ENCODE peak calls at places on chromosomes 11 and 22, in eight cellular contexts. Q is gastrocnemius medialis; F is CD8-positive, alpha-beta T cell; X is cardiac muscle cell; V is IMR-90; R is left ventricle myocardium inferior; J is heart left ventricle; U is sigmoid colon. K is an unnamed sample. For H3K4me1, the result is how much of the 10 kb centered on the place peaks cover.

GRCh38 chr11:68891356-68891948 is 12.2 kb downstream of the MRPL21 start:
- DNase-seq in Q (no peak), F (no peak), X (no peak), V (no peak), R (no peak), J (no peak), U (no peak), K (no peak)

GRCh38 chr11:12457030-12457600 is 79.7 kb downstream of the PARVA start:
- DNase-seq in Q (no peak), F (no peak), X (no peak), V (peak), R (no peak), J (no peak), U (no peak), K (no peak)

GRCh38 chr11:66979336-66979980 is 4.4 kb downstream of the C11orf86 start:
- DNase-seq in Q (no peak), F (no peak), X (no peak), V (no peak), R (no peak), J (no peak), U (no peak), K (no peak)

GRCh38 chr11:34546511-34547206 is 33.1 kb upstream of the ELF5 start:
- DNase-seq in Q (no peak), F (no peak), X (no peak), V (no peak), R (no peak), J (no peak), U (no peak), K (no peak)

GRCh38 chr11:70582886-70583641 is 184.7 kb downstream of the CTTN start:
- DNase-seq in Q (no peak), F (no peak), X (no peak), V (no peak), R (no peak), J (no peak), U (peak), K (no peak)

GRCh38 chr22:44915441-44915840 is 94.4 kb downstream of the PHF21B start:
- DNase-seq in Q (no peak), F (no peak), X (no peak), V (no peak), R (no peak), J (no peak), U (peak), K (no peak)

GRCh38 chr11:10990160-10990559 is 132.3 kb upstream of the ZBED5 start:
- DNase-seq in Q (no peak), F (no peak), X (no peak), V (no peak), R (no peak), J (no peak), U (no peak), K (no peak)

GRCh38 chr11:116885951-116886629 is 48.7 kb upstream of the APOA1 start:
- DNase-seq in Q (no peak), F (no peak), X (no peak), V (peak), R (no peak), J (no peak), U (no peak), K (no peak)

GRCh38 chr11:66868726-66869291 is 11.9 kb downstream of the LRFN4 start:
- DNase-seq in Q (no peak), F (peak), X (peak), V (no peak), R (no peak), J (no peak), U (no peak), K (no peak)

GRCh38 chr11:96990934-96991333 is 601.1 kb downstream of the JRKL start:
- DNase-seq in Q (no peak), F (no peak), X (no peak), V (no peak), R (no peak), J (no peak), U (no peak), K (no peak)

GRCh38 chr11:126790550-126790981 is 210.0 kb downstream of the KIRREL3 start:
- DNase-seq in Q (no peak), F (no peak), X (no peak), V (peak), R (no peak), J (no peak), U (no peak), K (no peak)

GRCh38 chr11:69807416-69807815 is 11.8 kb downstream of the FGF3 start:
- DNase-seq in Q (no peak), F (no peak), X (no peak), V (no peak), R (no peak), J (no peak), U (no peak), K (no peak)

GRCh38 chr11:76166314-76166713 is 40.0 kb downstream of the WNT11 start:
- DNase-seq in Q (no peak), F (no peak), X (no peak), V (no peak), R (no peak), J (no peak), U (no peak), K (no peak)

GRCh38 chr11:100816823-100817222 is 129.7 kb downstream of the ARHGAP42 start:
- DNase-seq in Q (no peak), F (no peak), X (peak), V (peak), R (no peak), J (no peak), U (no peak), K (no peak)

GRCh38 chr22:42960146-42960509 is 54.8 kb downstream of the PACSIN2 start:
- DNase-seq in Q (peak), F (no peak), X (no peak), V (peak), R (no peak), J (no peak), U (no peak), K (no peak)

GRCh38 chr22:42957958-42958357 is 57.0 kb downstream of the PACSIN2 start:
- DNase-seq in Q (no peak), F (no peak), X (no peak), V (no peak), R (no peak), J (no peak), U (no peak), K (no peak)

GRCh38 chr22:42959472-42960145 is 55.3 kb downstream of the PACSIN2 start:
- DNase-seq in Q (peak), F (no peak), X (peak), V (peak), R (peak), J (peak), U (peak), K (no peak)

GRCh38 chr22:42957544-42957943 is 57.4 kb downstream of the PACSIN2 start:
- DNase-seq in Q (no peak), F (no peak), X (no peak), V (no peak), R (no peak), J (no peak), U (no peak), K (no peak)

GRCh38 chr22:42958937-42959336 is 56.0 kb downstream of the PACSIN2 start:
- DNase-seq in Q (no peak), F (no peak), X (no peak), V (no peak), R (no peak), J (no peak), U (no peak), K (no peak)
- H3K27ac ChIP-seq in Q (peak), F (no peak), X (peak), V (peak), R (peak), J (peak), U (peak), K (peak)

DNA sequence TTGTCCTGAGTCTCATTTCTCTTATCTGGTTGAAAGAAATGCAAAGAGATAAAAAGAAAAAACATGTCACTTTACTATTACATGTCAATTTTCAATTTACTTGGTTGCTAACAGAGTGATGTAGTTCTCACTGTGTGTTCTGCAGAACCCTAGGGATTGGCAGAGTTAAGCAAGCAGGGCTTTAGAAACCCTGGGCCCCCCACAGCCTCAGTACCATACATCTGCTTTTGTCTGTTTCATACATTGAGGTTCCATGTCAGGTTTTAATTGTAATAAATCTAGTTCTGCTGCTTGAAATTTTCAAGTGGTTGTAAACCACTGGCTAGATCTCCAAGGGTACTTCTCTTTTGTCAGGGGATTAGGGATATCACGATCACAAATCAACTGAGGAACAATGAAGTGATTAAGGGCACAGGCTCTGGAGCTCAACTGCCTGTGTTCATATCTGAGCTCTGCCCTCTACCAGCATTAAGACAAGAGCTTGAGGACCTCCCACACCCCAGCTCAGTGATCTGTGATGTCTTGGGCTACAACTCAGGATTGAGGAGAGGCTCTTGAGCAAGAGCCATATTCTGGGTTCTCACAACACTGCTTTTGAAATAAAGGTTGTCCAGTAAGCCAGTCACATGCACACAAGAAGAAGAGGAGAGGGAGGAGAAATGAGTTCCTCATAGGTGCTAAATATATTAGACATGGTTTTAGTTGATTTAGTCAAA is 16.2 kb upstream of the SORL1 start:
- DNase-seq in Q (no peak), F (no peak), X (no peak), V (no peak), R (no peak), J (no peak), U (no peak), K (no peak)
- H3K4me1 ChIP-seq in Q (under half), F (under half), X (under half), V (under half), R (under half), J (under half), U (under half), K (under half)

GRCh38 chr11:2929880-2930704 is 872 bp upstream of the PHLDA2 start:
- DNase-seq in Q (no peak), F (no peak), X (no peak), V (peak), R (no peak), J (peak), U (peak), K (peak)
- TF ChIP-seq CTCF in Q (peak), F (peak), X (peak), V (peak), R (no peak), J (no peak), U (no peak), K (no peak)

DNA sequence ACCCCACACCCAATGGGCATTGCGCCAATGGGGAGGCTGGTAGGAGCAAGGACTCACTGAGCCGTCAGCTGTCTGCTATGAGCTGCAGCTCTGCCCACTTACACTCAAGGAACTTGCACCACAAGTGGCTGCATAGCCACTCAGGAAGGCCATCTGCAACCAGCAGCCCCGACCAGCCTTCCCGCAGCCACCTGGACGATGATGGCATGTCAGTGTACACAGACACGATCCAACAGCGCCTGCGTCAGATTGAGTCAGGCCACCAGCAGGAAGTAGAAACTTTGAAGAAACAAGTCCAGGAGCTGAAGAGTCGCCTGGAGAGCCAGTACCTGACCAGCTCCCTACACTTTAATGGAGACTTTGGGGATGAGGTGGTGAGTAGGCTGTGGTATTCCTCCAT is 59.8 kb upstream of the HORMAD2 start:
- DNase-seq in Q (no peak), F (no peak), X (no peak), V (no peak), R (no peak), J (no peak), U (no peak), K (no peak)
- H3K27ac ChIP-seq in Q (no peak), F (no peak), X (no peak), V (no peak), R (no peak), J (no peak), U (no peak), K (no peak)

DNA sequence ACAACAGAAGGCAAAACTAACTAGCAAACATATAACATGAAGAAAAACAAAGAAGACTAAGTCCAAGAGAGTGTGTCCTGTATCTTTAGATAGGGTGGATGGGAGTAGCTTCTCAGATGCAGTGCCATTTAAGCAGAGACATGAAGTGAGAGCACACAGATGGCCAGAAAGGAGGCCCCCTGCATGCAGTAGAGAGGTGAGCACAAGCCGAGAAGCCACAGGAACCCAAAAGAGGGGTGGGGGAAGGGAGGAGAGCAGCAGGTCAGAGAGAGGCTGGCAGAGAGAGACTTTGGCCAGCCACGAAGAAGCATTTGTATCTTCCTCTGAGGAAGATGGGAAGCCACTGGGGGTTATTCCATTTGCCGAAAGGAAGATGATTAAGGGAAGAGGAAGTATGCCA is 86.7 kb downstream of the NTM start:
- DNase-seq in Q (no peak), F (no peak), X (no peak), V (no peak), R (no peak), J (no peak), U (no peak), K (no peak)
- H3K4me1 ChIP-seq in Q (under half), F (under half), X (under half), V (under half), R (under half), J (under half), U (under half), K (under half)

GRCh38 chr11:2975594-2975993 is 16.5 kb downstream of the NAP1L4 start:
- DNase-seq in Q (peak), F (peak), X (no peak), V (peak), R (no peak), J (no peak), U (no peak), K (no peak)
- TF ChIP-seq CTCF in Q (peak), F (peak), X (peak), V (peak), R (peak), J (peak), U (no peak), K (no peak)

GRCh38 chr22:40867109-40867508 is 5.2 kb upstream of the DNAJB7 start:
- DNase-seq in Q (no peak), F (no peak), X (no peak), V (no peak), R (no peak), J (no peak), U (no peak), K (no peak)
- H3K27ac ChIP-seq in Q (no peak), F (no peak), X (no peak), V (no peak), R (no peak), J (no peak), U (no peak), K (no peak)